ENCODE peak calls at places on chromosomes 11 and 22, in eight cellular contexts. J is left cardiac atrium, G is HuH-7, A is left ventricle myocardium inferior, Z is putamen, M is AML-193, P is transverse colon, U is GM03348. Q is an unnamed sample.

GRCh38 chr11:80441821-80442220 is 1001.0 kb upstream of the TENM4 start:
- DNase-seq in U (no peak), M (no peak), Z (no peak), A (no peak), G (no peak), J (no peak), P (no peak), Q (peak)

GRCh38 chr11:69316941-69317340 is 23.0 kb downstream of the MYEOV start:
- DNase-seq in M (peak), Z (no peak), U (no peak), P (no peak), J (no peak), G (no peak), A (no peak), Q (peak)

GRCh38 chr11:57432714-57433163 is 5.8 kb upstream of the SLC43A3 start:
- DNase-seq in Z (no peak), P (no peak), U (no peak), M (peak), A (no peak), G (no peak), J (no peak), Q (peak)

GRCh38 chr11:1050581-1051355 is 14.2 kb upstream of the MUC6 start:
- DNase-seq in J (peak), G (peak), Z (peak), A (peak), P (peak), U (peak), M (peak), Q (peak)

GRCh38 chr11:112962854-112963367 is 1.7 kb downstream of the NCAM1 start:
- DNase-seq in G (no peak), J (peak), A (peak), Z (peak), M (peak), U (peak), P (peak), Q (peak)

GRCh38 chr11:108034034-108034433 is 25.3 kb downstream of the CUL5 start:
- DNase-seq in P (no peak), A (no peak), Z (no peak), G (no peak), U (no peak), J (no peak), M (no peak), Q (no peak)

GRCh38 chr11:66720223-66720898 is 8.7 kb downstream of the SPTBN2 start:
- DNase-seq in J (no peak), U (no peak), Z (no peak), G (no peak), M (no peak), A (no peak), P (peak), Q (peak)

GRCh38 chr22:44583076-44583760 is 85.2 kb upstream of the RTL6 start:
- DNase-seq in U (peak), M (no peak), Z (no peak), G (no peak), J (peak), P (no peak), A (peak), Q (peak)

GRCh38 chr11:95147364-95147905 is 57.8 kb downstream of the ENDOD1 start:
- DNase-seq in A (no peak), G (peak), Z (peak), P (no peak), M (peak), J (peak), U (peak), Q (peak)

GRCh38 chr22:39419096-39419495 is 19.5 kb downstream of the TAB1 start:
- DNase-seq in A (no peak), M (no peak), J (no peak), U (no peak), P (no peak), Z (no peak), G (no peak), Q (no peak)

GRCh38 chr11:118055966-118056365 is 20.9 kb upstream of the TMPRSS4 start:
- DNase-seq in U (no peak), M (no peak), Z (no peak), G (no peak), P (peak), A (no peak), J (no peak), Q (no peak)

GRCh38 chr11:133997556-133997955 is 40.8 kb upstream of the IGSF9B start:
- DNase-seq in J (no peak), G (no peak), U (no peak), M (no peak), P (no peak), Z (no peak), A (no peak), Q (no peak)

GRCh38 chr11:117159892-117160291 is 15.8 kb downstream of the PAFAH1B2 start:
- DNase-seq in P (no peak), Z (no peak), M (no peak), A (no peak), J (no peak), U (no peak), G (no peak), Q (no peak)

GRCh38 chr11:64566042-64566914 is 24.7 kb upstream of the SLC22A12 start:
- DNase-seq in P (peak), J (peak), M (no peak), A (no peak), Z (peak), U (peak), G (peak), Q (peak)

GRCh38 chr11:119427279-119427678 is 4.3 kb upstream of the THY1 start:
- DNase-seq in A (no peak), G (no peak), U (no peak), M (no peak), Z (no peak), P (no peak), J (no peak), Q (peak)

GRCh38 chr22:39173050-39173706 is 20.7 kb upstream of the CBX7 start:
- DNase-seq in U (no peak), P (no peak), A (no peak), Z (no peak), M (no peak), J (no peak), G (no peak), Q (no peak)

GRCh38 chr11:93871521-93871920 is 21.1 kb upstream of the VSTM5 start:
- DNase-seq in Z (no peak), J (no peak), A (no peak), G (no peak), P (no peak), M (no peak), U (no peak), Q (no peak)

GRCh38 chr22:44698531-44699421 is 3.2 kb upstream of the PRR5 start:
- DNase-seq in M (no peak), G (no peak), A (no peak), J (no peak), U (peak), P (no peak), Z (no peak), Q (peak)

GRCh38 chr22:45240810-45241631 is at the start of gene KIAA0930:
- DNase-seq in P (peak), G (peak), J (peak), U (peak), M (peak), A (peak), Z (peak), Q (peak)

GRCh38 chr11:41716862-41717261 is 257.4 kb upstream of the LRRC4C start:
- DNase-seq in Z (no peak), M (no peak), U (no peak), G (no peak), A (no peak), P (no peak), J (no peak), Q (no peak)

GRCh38 chr11:70854891-70855556 is 397.4 kb downstream of the SHANK2 start:
- DNase-seq in G (no peak), J (no peak), A (no peak), P (no peak), M (no peak), Z (no peak), U (no peak), Q (no peak)

GRCh38 chr11:2276999-2277328 is 6.6 kb upstream of the ASCL2 start:
- DNase-seq in M (no peak), A (no peak), U (no peak), J (no peak), Z (no peak), G (no peak), P (no peak), Q (no peak)

GRCh38 chr11:102940714-102941588 is 14.6 kb downstream of the MMP13 start:
- DNase-seq in G (peak), A (no peak), Z (peak), P (peak), U (peak), M (peak), J (no peak), Q (peak)

GRCh38 chr11:132838621-132839020 is 693.7 kb downstream of the OPCML start:
- DNase-seq in G (no peak), Z (peak), M (no peak), J (no peak), A (no peak), U (peak), P (no peak), Q (peak)

GRCh38 chr11:112523477-112523876 is 262.8 kb upstream of the PLET1 start:
- DNase-seq in Z (peak), P (no peak), U (no peak), J (peak), M (no peak), G (no peak), A (peak), Q (peak)

GRCh38 chr11:113253406-113253805 is 61.0 kb upstream of the TTC12 start:
- DNase-seq in J (no peak), G (no peak), A (no peak), U (no peak), Z (no peak), P (no peak), M (no peak), Q (no peak)

GRCh38 chr11:113675003-113675471 is 31.1 kb downstream of the TMPRSS5 start:
- DNase-seq in Z (no peak), J (no peak), U (peak), A (no peak), P (no peak), M (no peak), G (no peak), Q (peak)

GRCh38 chr11:127789887-127790286 is 789.3 kb upstream of the KIRREL3 start:
- DNase-seq in U (no peak), J (no peak), P (peak), G (peak), A (no peak), M (no peak), Z (no peak), Q (peak)

GRCh38 chr11:131063638-131064037 is 147.4 kb upstream of the SNX19 start:
- DNase-seq in A (no peak), M (no peak), P (no peak), U (no peak), Z (no peak), J (no peak), G (no peak), Q (no peak)

GRCh38 chr22:40220316-40221054 is 42.8 kb downstream of the TNRC6B start:
- DNase-seq in G (no peak), P (no peak), J (no peak), M (no peak), Z (no peak), A (no peak), U (no peak), Q (no peak)

GRCh38 chr11:34357646-34358257 is at the start of gene ABTB2:
- DNase-seq in J (peak), A (peak), G (peak), P (peak), U (peak), M (peak), Z (peak), Q (peak)

GRCh38 chr11:12133539-12134238 is 23.3 kb downstream of the MICAL2 start:
- DNase-seq in P (no peak), A (no peak), M (no peak), G (no peak), Z (no peak), U (no peak), J (no peak), Q (no peak)

GRCh38 chr22:25880524-25880923 is 138.5 kb downstream of the MYO18B start:
- DNase-seq in A (no peak), M (no peak), G (peak), P (no peak), Z (no peak), U (no peak), J (no peak), Q (no peak)

GRCh38 chr11:102552447-102553200 is 22.1 kb upstream of the MMP7 start:
- DNase-seq in G (no peak), Z (no peak), J (no peak), A (no peak), M (no peak), U (no peak), P (no peak), Q (peak)

GRCh38 chr22:20290578-20291248 is 22.6 kb upstream of the RTN4R start:
- DNase-seq in J (no peak), Z (no peak), M (no peak), U (no peak), A (no peak), P (no peak), G (no peak), Q (no peak)

GRCh38 chr11:65446446-65447277 is 24.1 kb downstream of the NEAT1 start:
- DNase-seq in P (no peak), Z (no peak), U (no peak), G (no peak), J (peak), M (no peak), A (peak), Q (no peak)

GRCh38 chr11:115220881-115221280 is 283.3 kb downstream of the CADM1 start:
- DNase-seq in G (no peak), Z (no peak), A (no peak), J (no peak), U (no peak), P (no peak), M (no peak), Q (no peak)

GRCh38 chr11:126194121-126194543 is 17.3 kb downstream of the RPUSD4 start:
- DNase-seq in M (peak), U (peak), A (no peak), J (no peak), P (peak), Z (no peak), G (peak), Q (peak)

Q was measured in RPMI7951.